ENCODE peak calls at places on chromosomes 5 and 9, in five cellular contexts. T, Z, V, B and G are unnamed samples.

GRCh38 chr5:157046041-157046440 is 12.9 kb downstream of the HAVCR1 start:
- DNase-seq in T (no peak), Z (no peak), V (peak), B (peak), G (no peak)

GRCh38 chr5:158635565-158635964 is 464.2 kb downstream of the EBF1 start:
- DNase-seq in T (no peak), Z (no peak), V (no peak), B (no peak), G (no peak)

GRCh38 chr9:100038472-100038871 is 60.3 kb downstream of the ERP44 start:
- DNase-seq in T (no peak), Z (no peak), V (no peak), B (no peak), G (no peak)

GRCh38 chr5:88831856-88832255 is 51.1 kb downstream of the MEF2C start:
- DNase-seq in T (no peak), Z (no peak), V (no peak), B (no peak), G (no peak)

GRCh38 chr9:89744730-89745129 is 139.9 kb downstream of the GADD45G start:
- DNase-seq in T (no peak), Z (no peak), V (peak), B (no peak), G (no peak)

GRCh38 chr5:14730466-14730865 is 65.9 kb downstream of the OTULIN start:
- DNase-seq in T (no peak), Z (no peak), V (no peak), B (no peak), G (no peak)

GRCh38 chr5:131218392-131218791 is 45.5 kb upstream of the CDC42SE2 start:
- DNase-seq in T (no peak), Z (no peak), V (no peak), B (no peak), G (no peak)

GRCh38 chr5:74679968-74680367 is 5.1 kb upstream of the HEXB start:
- DNase-seq in T (no peak), Z (no peak), V (no peak), B (no peak), G (no peak)

GRCh38 chr5:126920291-126920690 is 110.1 kb downstream of the MARCHF3 start:
- DNase-seq in T (peak), Z (no peak), V (no peak), B (no peak), G (no peak)

GRCh38 chr5:154646841-154647759 is 108.1 kb upstream of the LARP1 start:
- DNase-seq in T (peak), Z (peak), V (peak), B (peak), G (no peak)

GRCh38 chr5:95984287-95984938 is 22.8 kb upstream of the ELL2 start:
- DNase-seq in T (no peak), Z (no peak), V (no peak), B (no peak), G (no peak)

GRCh38 chr9:97307091-97307490 is 368 bp upstream of the CCDC180 start:
- DNase-seq in T (peak), Z (no peak), V (peak), B (peak), G (no peak)

GRCh38 chr5:137071526-137071925 is 427.6 kb downstream of the SPOCK1 start:
- DNase-seq in T (peak), Z (no peak), V (no peak), B (no peak), G (no peak)

GRCh38 chr9:35481347-35481975 is 8.4 kb upstream of the RUSC2 start:
- DNase-seq in T (no peak), Z (no peak), V (no peak), B (peak), G (no peak)

GRCh38 chr9:27771803-27772545 is 198.7 kb upstream of the C9orf72 start:
- DNase-seq in T (no peak), Z (no peak), V (no peak), B (no peak), G (no peak)

GRCh38 chr5:35091734-35092133 is 44.0 kb upstream of the AGXT2 start:
- DNase-seq in T (no peak), Z (no peak), V (no peak), B (no peak), G (no peak)

GRCh38 chr9:73685786-73686185 is 534.1 kb downstream of the ANXA1 start:
- DNase-seq in T (no peak), Z (no peak), V (no peak), B (no peak), G (no peak)

GRCh38 chr9:88852794-88853193 is 138.5 kb upstream of the S1PR3 start:
- DNase-seq in T (no peak), Z (no peak), V (no peak), B (no peak), G (peak)

GRCh38 chr9:16442622-16443021 is 427.8 kb downstream of the BNC2 start:
- DNase-seq in T (no peak), Z (no peak), V (peak), B (no peak), G (no peak)

GRCh38 chr9:69319324-69320040 is 5.5 kb upstream of the ENTREP1 start:
- DNase-seq in T (no peak), Z (no peak), V (no peak), B (no peak), G (no peak)

GRCh38 chr9:102631559-102631958 is 363.6 kb upstream of the CYLC2 start:
- DNase-seq in T (no peak), Z (no peak), V (no peak), B (no peak), G (no peak)

GRCh38 chr5:31845351-31845750 is 206.4 kb downstream of the PDZD2 start:
- DNase-seq in T (no peak), Z (no peak), V (no peak), B (no peak), G (no peak)

GRCh38 chr5:180825768-180826525 is 23.3 kb upstream of the MGAT1 start:
- DNase-seq in T (peak), Z (no peak), V (no peak), B (peak), G (no peak)

GRCh38 chr9:79570449-79571308 is 1.1 kb upstream of the TLE4 start:
- DNase-seq in T (peak), Z (no peak), V (peak), B (peak), G (no peak)

GRCh38 chr9:77597057-77597456 is 51.1 kb downstream of the GNA14 start:
- DNase-seq in T (no peak), Z (no peak), V (no peak), B (no peak), G (no peak)

GRCh38 chr5:61292130-61292672 is 39.9 kb upstream of the ZSWIM6 start:
- DNase-seq in T (no peak), Z (no peak), V (no peak), B (no peak), G (no peak)

GRCh38 chr5:61289669-61290363 is 42.2 kb upstream of the ZSWIM6 start:
- DNase-seq in T (no peak), Z (no peak), V (no peak), B (no peak), G (no peak)

GRCh38 chr5:61293051-61293450 is 39.0 kb upstream of the ZSWIM6 start:
- DNase-seq in T (no peak), Z (no peak), V (peak), B (peak), G (no peak)

GRCh38 chr5:61289241-61289640 is 42.8 kb upstream of the ZSWIM6 start:
- DNase-seq in T (no peak), Z (no peak), V (no peak), B (no peak), G (no peak)

DNA sequence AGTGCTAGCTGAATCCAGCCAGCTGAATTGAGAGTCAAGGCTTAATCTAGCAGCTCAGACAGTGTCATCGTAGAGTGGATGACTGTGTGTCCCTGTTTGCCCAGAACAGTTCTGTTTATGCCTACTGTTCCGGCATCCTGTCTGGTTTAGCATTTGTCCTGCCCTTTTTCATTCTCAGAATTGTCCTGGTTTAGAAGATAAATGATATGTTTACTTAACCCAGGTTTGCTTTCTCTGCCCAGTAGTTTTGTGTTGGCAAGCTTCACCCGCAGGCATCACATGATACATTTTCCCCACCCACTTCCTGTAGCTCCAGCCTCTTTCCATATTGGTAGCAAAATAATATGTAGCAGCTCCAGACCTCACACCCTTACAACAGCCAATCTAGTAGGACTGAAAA is 41.2 kb upstream of the ZSWIM6 start:
- DNase-seq in T (no peak), Z (no peak), V (no peak), B (peak), G (no peak)
- H3K4me3 ChIP-seq in T (no peak), Z (no peak), V (no peak), B (no peak), G (no peak)

DNA sequence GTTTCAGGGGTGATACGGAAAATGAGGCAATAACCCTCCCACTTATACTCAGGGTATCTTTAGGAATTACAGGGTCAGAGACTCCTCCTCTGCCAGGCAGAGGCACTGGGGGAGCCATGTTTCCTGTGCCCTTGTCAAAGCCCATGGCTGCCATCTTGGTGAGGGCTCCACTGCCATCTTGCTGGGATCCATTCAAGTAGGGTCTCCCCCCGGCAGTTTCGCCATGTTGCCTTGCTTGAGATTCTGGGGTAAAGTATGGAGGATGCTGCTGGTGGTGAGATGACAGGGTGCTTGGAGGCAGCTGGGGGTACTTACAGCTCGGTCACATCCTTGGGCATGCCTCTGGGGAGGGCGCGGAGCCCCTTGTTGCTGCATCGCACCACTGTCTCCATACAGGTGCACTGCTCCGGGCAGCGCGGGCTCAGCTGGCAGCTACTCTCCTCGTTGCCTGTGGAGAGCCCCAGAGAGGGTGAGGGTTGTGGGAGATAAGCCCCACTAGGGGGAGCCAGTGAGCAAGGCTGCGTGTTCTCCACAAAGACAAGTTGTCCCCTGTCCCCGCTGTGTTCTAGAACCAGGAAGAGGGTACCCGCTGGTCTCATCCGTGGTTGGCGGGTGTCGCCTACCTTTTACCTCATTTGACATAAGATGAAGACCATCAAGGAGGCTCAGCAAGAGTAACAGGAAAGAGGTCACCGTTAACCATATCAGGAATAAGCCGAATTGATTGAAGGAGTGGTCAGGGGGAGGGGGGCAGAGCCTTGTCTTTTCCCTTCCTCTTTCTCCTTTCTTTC is 169.0 kb upstream of the PANK3 start:
- DNase-seq in T (no peak), Z (no peak), V (no peak), B (no peak), G (no peak)
- TF ChIP-seq CTCF in T (peak), Z (no peak), V (peak), B (no peak), G (peak)

DNA sequence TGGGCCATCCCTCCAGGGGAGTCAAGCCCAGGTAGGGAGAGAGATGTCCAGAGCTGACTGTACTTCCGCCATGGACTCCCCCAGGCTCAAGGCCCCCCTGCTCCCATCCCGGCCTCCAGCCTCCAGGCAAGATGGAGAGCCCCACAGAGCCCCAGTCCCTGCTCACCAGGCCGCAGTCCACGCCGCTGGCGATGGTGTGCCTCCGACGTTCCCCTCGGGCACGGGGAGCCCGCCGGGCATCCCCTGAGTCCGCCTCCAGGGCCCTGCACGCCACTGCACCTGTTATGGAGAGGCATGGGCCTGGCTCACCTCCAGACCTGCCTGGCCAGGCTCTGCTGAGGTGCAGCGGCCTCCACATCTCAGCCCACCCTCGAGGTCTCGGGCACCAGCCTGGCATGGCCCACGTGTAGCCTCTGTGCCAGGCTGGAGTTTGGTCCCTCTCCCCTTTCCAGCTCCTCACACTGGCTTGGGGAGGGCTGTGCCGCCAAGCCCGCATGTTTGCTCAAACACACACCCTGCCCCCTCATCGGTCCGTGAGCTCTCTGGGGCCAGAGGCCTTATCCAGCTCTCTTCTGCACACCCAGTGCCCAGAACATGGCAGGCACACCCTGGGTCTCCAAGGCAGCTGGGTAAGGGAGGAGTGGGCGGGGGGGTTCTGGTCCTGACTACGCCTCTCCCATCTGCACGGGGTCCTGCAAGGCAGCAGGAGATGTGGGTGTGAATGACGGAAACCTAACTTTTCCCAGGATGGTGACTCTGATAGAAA is 4.1 kb downstream of the SAPCD2 start:
- DNase-seq in T (no peak), Z (no peak), V (no peak), B (no peak), G (no peak)
- H3K4me3 ChIP-seq in T (no peak), Z (no peak), V (no peak), B (no peak), G (no peak)

GRCh38 chr5:124173386-124173785 is 573.1 kb downstream of the ZNF608 start:
- DNase-seq in T (no peak), Z (no peak), V (no peak), B (no peak), G (no peak)

GRCh38 chr5:124180523-124181461 is 565.6 kb downstream of the ZNF608 start:
- DNase-seq in T (no peak), Z (no peak), V (no peak), B (no peak), G (no peak)

GRCh38 chr5:124178050-124178449 is 568.4 kb downstream of the ZNF608 start:
- DNase-seq in T (no peak), Z (no peak), V (no peak), B (no peak), G (no peak)

GRCh38 chr5:124179788-124180187 is 566.7 kb downstream of the ZNF608 start:
- DNase-seq in T (no peak), Z (no peak), V (no peak), B (no peak), G (no peak)

DNA sequence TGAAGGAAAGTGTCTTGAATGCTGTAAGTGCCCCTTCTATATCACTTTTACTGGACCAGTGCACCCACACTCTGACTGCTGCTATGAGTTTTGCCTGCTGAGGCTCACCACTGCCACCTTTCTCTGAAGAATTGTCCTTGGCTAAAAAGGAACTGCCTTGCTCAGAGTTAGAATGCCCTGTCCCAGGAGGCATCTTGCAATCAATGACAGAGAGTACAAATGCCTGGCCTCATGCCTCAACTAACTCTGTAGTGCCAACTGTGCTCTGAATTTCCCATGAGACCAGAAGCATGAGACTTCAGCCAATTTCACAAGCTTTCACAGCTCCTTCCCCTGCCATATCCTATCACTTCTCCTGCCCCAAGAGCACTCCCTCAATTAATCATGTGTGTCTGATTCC is 569.7 kb downstream of the ZNF608 start:
- DNase-seq in T (peak), Z (no peak), V (no peak), B (peak), G (no peak)
- TF ChIP-seq CTCF in T (peak), Z (no peak), V (no peak), B (no peak), G (no peak)

GRCh38 chr5:42948961-42949347 is 91.2 kb downstream of the ANXA2R start:
- DNase-seq in T (no peak), Z (no peak), V (no peak), B (no peak), G (no peak)

GRCh38 chr5:42950091-42950465 is 90.0 kb downstream of the ANXA2R start:
- DNase-seq in T (no peak), Z (no peak), V (no peak), B (no peak), G (no peak)

GRCh38 chr5:42951169-42951846 is 88.8 kb downstream of the ANXA2R start:
- DNase-seq in T (peak), Z (peak), V (peak), B (peak), G (no peak)

GRCh38 chr5:42950466-42951168 is 89.5 kb downstream of the ANXA2R start:
- DNase-seq in T (peak), Z (peak), V (no peak), B (peak), G (peak)

GRCh38 chr5:42949348-42950090 is 90.6 kb downstream of the ANXA2R start:
- DNase-seq in T (peak), Z (peak), V (peak), B (peak), G (peak)
- H3K4me3 ChIP-seq in T (peak), Z (peak), V (peak), B (no peak), G (peak)

DNA sequence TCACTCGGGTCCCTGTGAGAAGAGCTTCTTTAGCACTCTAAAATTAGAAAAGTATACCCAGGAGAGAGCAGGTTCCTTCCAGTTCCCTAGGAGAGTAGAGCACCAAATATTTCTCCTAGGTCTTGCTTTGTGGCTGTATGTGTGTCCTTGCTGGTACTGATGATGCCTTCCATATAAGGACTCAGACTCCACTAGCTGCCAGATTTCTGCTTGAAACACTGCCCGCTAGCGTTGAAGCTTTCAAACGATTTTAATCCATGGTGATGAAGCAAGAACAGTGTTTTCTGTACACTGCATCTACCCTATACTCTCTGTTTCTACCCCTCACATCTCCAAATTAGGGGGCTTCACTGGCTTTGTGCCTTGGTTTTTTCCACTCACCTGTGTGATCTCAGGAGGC is 2.4 kb upstream of the SMC2 start:
- DNase-seq in T (peak), Z (no peak), V (no peak), B (peak), G (no peak)
- TF ChIP-seq CTCF in T (peak), Z (no peak), V (no peak), B (no peak), G (no peak)

GRCh38 chr5:56259002-56259511 is 25.9 kb upstream of the ANKRD55 start:
- DNase-seq in T (no peak), Z (no peak), V (no peak), B (no peak), G (peak)
- H3K4me3 ChIP-seq in T (no peak), Z (no peak), V (no peak), B (no peak), G (no peak)

GRCh38 chr5:77144837-77145139 is 57.7 kb upstream of the ZBED3 start:
- DNase-seq in T (no peak), Z (no peak), V (no peak), B (no peak), G (no peak)
- TF ChIP-seq CTCF in T (no peak), Z (no peak), V (no peak), B (no peak), G (no peak)